ENCODE peak calls at places on chromosomes 16 and 17, in nine cellular contexts. S is Peyer's patch; V is activated CD4-positive, CD25-positive, alpha-beta regulatory T cell; Y is mucosa of gallbladder; L is activated naive CD8-positive, alpha-beta T cell treated with anti-CD3 and anti-CD28 coated beads, Interleukin-2, amount 50 U/mL, for 24 hours; W is AG08395; P is activated naive CD4-positive, alpha-beta T cell treated with anti-CD3 and anti-CD28 coated beads, Interleukin-2, amount 10 ng/mL, durations not matched to agents 7 days and 5 days; J is ACHN; Q is HFF-Myc. K is an unnamed sample.

GRCh38 chr16:69542974-69543373 is 22.8 kb upstream of the NFAT5 start:
- DNase-seq in S (no peak), V (no peak), Y (no peak), L (no peak), W (no peak), P (no peak), J (no peak), Q (no peak), K (no peak)

GRCh38 chr17:69434164-69434579 is 19.7 kb downstream of the MAP2K6 start:
- DNase-seq in S (no peak), V (no peak), Y (no peak), L (no peak), W (no peak), P (no peak), J (peak; percentile 9), Q (no peak), K (no peak)

GRCh38 chr16:71367243-71367976 is 8.9 kb downstream of the CALB2 start:
- DNase-seq in S (no peak), V (no peak), Y (peak; percentile 41), L (peak; percentile 52), W (peak; percentile 60), P (peak; percentile 56), J (peak; percentile 70), Q (no peak), K (peak; percentile 45)

GRCh38 chr16:2818278-2818876 is 1.3 kb downstream of the PRSS21 start:
- DNase-seq in S (no peak), V (no peak), Y (no peak), L (no peak), W (no peak), P (no peak), J (no peak), Q (no peak), K (no peak)

GRCh38 chr16:52861614-52862022 is 191.1 kb downstream of the CHD9NB start:
- DNase-seq in S (no peak), V (no peak), Y (peak; percentile 13), L (no peak), W (no peak), P (no peak), J (peak; percentile 38), Q (no peak), K (no peak)

GRCh38 chr16:50334106-50334975 is 34.4 kb downstream of the BRD7 start:
- DNase-seq in S (peak; percentile 39), V (no peak), Y (no peak), L (no peak), W (no peak), P (no peak), J (no peak), Q (no peak), K (no peak)

GRCh38 chr17:379531-380200 is 27.1 kb upstream of the RPH3AL start:
- DNase-seq in S (no peak), V (no peak), Y (no peak), L (no peak), W (no peak), P (no peak), J (no peak), Q (no peak), K (no peak)

GRCh38 chr16:56912746-56913703 is 18.9 kb upstream of the HERPUD1 start:
- DNase-seq in S (peak; percentile 68), V (no peak), Y (no peak), L (no peak), W (peak; percentile 90), P (no peak), J (no peak), Q (no peak), K (no peak)

GRCh38 chr17:75405365-75406221 is at the start of gene GRB2:
- DNase-seq in S (peak; percentile 97), V (peak; percentile 100), Y (peak; percentile 99), L (peak; percentile 100), W (peak; percentile 100), P (peak; percentile 100), J (peak; percentile 97), Q (peak; percentile 78), K (peak; percentile 100)

GRCh38 chr17:67638871-67639270 is 78.9 kb upstream of the NOL11 start:
- DNase-seq in S (no peak), V (no peak), Y (no peak), L (no peak), W (no peak), P (no peak), J (no peak), Q (no peak), K (no peak)

GRCh38 chr17:45034599-45034998 is 16.8 kb downstream of the DCAKD start:
- DNase-seq in S (no peak), V (no peak), Y (no peak), L (no peak), W (no peak), P (no peak), J (no peak), Q (no peak), K (no peak)

GRCh38 chr17:63317166-63317845 is 128.8 kb downstream of the CYB561 start:
- DNase-seq in S (no peak), V (no peak), Y (no peak), L (no peak), W (no peak), P (no peak), J (no peak), Q (no peak), K (no peak)

GRCh38 chr17:58352843-58353719 is 1.1 kb upstream of the SUPT4H1 start:
- DNase-seq in S (peak; percentile 50), V (no peak), Y (no peak), L (peak; percentile 33), W (peak; percentile 46), P (peak; percentile 35), J (no peak), Q (no peak), K (peak; percentile 31)

GRCh38 chr17:5209396-5209795 is 17.7 kb upstream of the ZNF594 start:
- DNase-seq in S (no peak), V (no peak), Y (no peak), L (no peak), W (peak; percentile 49), P (no peak), J (no peak), Q (no peak), K (no peak)

GRCh38 chr17:19364699-19365498 is 2.4 kb upstream of the B9D1 start:
- DNase-seq in S (no peak), V (no peak), Y (no peak), L (no peak), W (no peak), P (no peak), J (no peak), Q (no peak), K (no peak)

GRCh38 chr16:14420721-14421488 is 209.2 kb downstream of the PARN start:
- DNase-seq in S (no peak), V (no peak), Y (no peak), L (no peak), W (no peak), P (no peak), J (no peak), Q (no peak), K (no peak)

GRCh38 chr16:1425616-1426370 is 5.1 kb upstream of the PERCC1 start:
- DNase-seq in S (no peak), V (no peak), Y (no peak), L (no peak), W (no peak), P (no peak), J (no peak), Q (no peak), K (no peak)

GRCh38 chr17:34252138-34252889 is 2.8 kb upstream of the CCL2 start:
- DNase-seq in S (peak; percentile 43), V (no peak), Y (peak; percentile 91), L (no peak), W (peak; percentile 90), P (no peak), J (peak; percentile 85), Q (no peak), K (no peak)

GRCh38 chr16:26614102-26614864 is 452.4 kb upstream of the C16orf82 start:
- DNase-seq in S (no peak), V (no peak), Y (no peak), L (no peak), W (no peak), P (peak; percentile 50), J (no peak), Q (no peak), K (peak; percentile 26)

GRCh38 chr17:83204230-83204725 is 124.9 kb downstream of the METRNL start:
- DNase-seq in S (no peak), V (no peak), Y (no peak), L (no peak), W (no peak), P (peak; percentile 14), J (no peak), Q (no peak), K (peak; percentile 13)

GRCh38 chr17:3667366-3668278 is 756 bp downstream of the TAX1BP3 start:
- DNase-seq in S (peak; percentile 39), V (no peak), Y (peak; percentile 89), L (peak; percentile 19), W (peak; percentile 95), P (peak; percentile 53), J (peak; percentile 94), Q (peak; percentile 46), K (peak; percentile 33)

GRCh38 chr16:62256406-62256805 is 220.2 kb upstream of the CDH8 start:
- DNase-seq in S (no peak), V (no peak), Y (no peak), L (no peak), W (peak; percentile 4), P (no peak), J (peak; percentile 45), Q (no peak), K (no peak)

GRCh38 chr16:52114414-52114813 is 432.5 kb downstream of the TOX3 start:
- DNase-seq in S (no peak), V (no peak), Y (peak; percentile 30), L (no peak), W (no peak), P (no peak), J (peak; percentile 32), Q (no peak), K (no peak)

K was measured in activated CD4-positive, alpha-beta memory T cell treated with anti-CD3 and anti-CD28 coated beads, Interleukin-2, amount 10 ng/mL, durations not matched to agents 7 days and 5 days.